ENCODE peak calls at places on chromosomes 1 and 21, in ten cellular contexts. Y is fibroblast of the aortic adventitia, R is aorta, A is IMR-90, L is stomach, Q is neural progenitor cell, P is GM12865, M is K562, B is SK-N-MC, C is SK-N-SH. N is an unnamed sample.

GRCh38 chr1:198655464-198656121 is 16.8 kb downstream of the PTPRC start:
- DNase-seq in Y (no peak), R (no peak), A (no peak), L (no peak), Q (no peak), P (peak), M (no peak), B (no peak), C (no peak), N (no peak)

GRCh38 chr1:92567211-92567868 is 80.6 kb upstream of the GFI1 start:
- DNase-seq in Y (peak), R (no peak), A (peak), L (no peak), Q (no peak), P (no peak), M (no peak), B (no peak), C (no peak), N (no peak)

GRCh38 chr1:18900303-18900841 is 2.0 kb downstream of the ALDH4A1 start:
- DNase-seq in Y (peak), R (no peak), A (peak), L (no peak), Q (no peak), P (no peak), M (no peak), B (no peak), C (no peak), N (no peak)

GRCh38 chr21:45269861-45270260 is 17.8 kb downstream of the POFUT2 start:
- DNase-seq in Y (no peak), R (no peak), A (no peak), L (peak), Q (no peak), P (no peak), M (no peak), B (no peak), C (no peak), N (no peak)

GRCh38 chr1:234093741-234094140 is 189.3 kb downstream of the SLC35F3 start:
- DNase-seq in Y (no peak), R (peak), A (no peak), L (no peak), Q (no peak), P (no peak), M (no peak), B (no peak), C (peak), N (no peak)

GRCh38 chr1:184513966-184514365 is 127.1 kb downstream of the C1orf21 start:
- DNase-seq in Y (peak), R (peak), A (peak), L (no peak), Q (no peak), P (no peak), M (no peak), B (no peak), C (no peak), N (no peak)

GRCh38 chr21:34330055-34330454 is 33.8 kb upstream of the KCNE2 start:
- DNase-seq in Y (no peak), R (no peak), A (no peak), L (no peak), Q (no peak), P (no peak), M (peak), B (no peak), C (no peak), N (no peak)

GRCh38 chr1:116268211-116268610 is 104.8 kb upstream of the ATP1A1 start:
- DNase-seq in Y (no peak), R (peak), A (no peak), L (peak), Q (no peak), P (peak), M (no peak), B (no peak), C (no peak), N (no peak)

GRCh38 chr1:229002451-229002960 is 267.2 kb downstream of the RHOU start:
- DNase-seq in Y (no peak), R (no peak), A (no peak), L (no peak), Q (no peak), P (no peak), M (no peak), B (no peak), C (no peak), N (no peak)

GRCh38 chr1:2585318-2586092 is 1.1 kb upstream of the PRXL2B start:
- DNase-seq in Y (peak), R (peak), A (peak), L (peak), Q (peak), P (peak), M (peak), B (peak), C (peak), N (no peak)

GRCh38 chr1:100219879-100220278 is 29.8 kb downstream of the DBT start:
- DNase-seq in Y (peak), R (no peak), A (no peak), L (no peak), Q (no peak), P (no peak), M (no peak), B (no peak), C (no peak), N (no peak)

GRCh38 chr1:79100385-79100784 is 93.9 kb upstream of the ADGRL4 start:
- DNase-seq in Y (peak), R (no peak), A (peak), L (no peak), Q (no peak), P (no peak), M (no peak), B (no peak), C (no peak), N (peak)

GRCh38 chr1:31788825-31789256 is 24.7 kb upstream of the ADGRB2 start:
- DNase-seq in Y (peak), R (no peak), A (peak), L (no peak), Q (no peak), P (no peak), M (no peak), B (no peak), C (no peak), N (peak)

GRCh38 chr1:78003882-78004718 is 639 bp upstream of the DNAJB4 start:
- DNase-seq in Y (peak), R (peak), A (peak), L (peak), Q (peak), P (peak), M (peak), B (peak), C (peak), N (peak)

DNA sequence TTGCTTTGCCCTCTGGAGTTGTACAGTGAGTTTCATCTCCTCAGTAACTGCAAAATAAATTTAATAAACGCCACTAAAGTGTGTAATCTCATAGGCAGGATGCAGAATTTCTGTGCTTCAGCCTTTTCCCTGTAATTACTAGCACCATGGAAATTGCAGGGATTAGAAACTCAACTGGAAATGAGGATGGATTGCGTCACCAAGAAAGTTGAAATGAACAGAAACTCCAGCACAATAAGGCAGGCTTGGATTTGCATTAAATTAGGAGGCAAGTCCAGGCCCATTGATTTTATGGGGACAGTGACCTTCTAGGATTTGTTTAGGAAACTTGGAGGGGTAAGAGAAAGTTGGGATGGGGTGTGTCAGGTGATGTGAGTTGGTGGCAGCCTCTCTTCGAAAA is 197.5 kb downstream of the PTPRU start:
- DNase-seq in Y (no peak), R (no peak), A (no peak), L (no peak), Q (no peak), P (no peak), M (no peak), B (no peak), C (no peak), N (no peak)
- H3K4me3 ChIP-seq in Y (no peak), R (no peak), A (no peak), L (no peak), Q (no peak), P (no peak), M (no peak), B (no peak), C (no peak), N (no peak)

DNA sequence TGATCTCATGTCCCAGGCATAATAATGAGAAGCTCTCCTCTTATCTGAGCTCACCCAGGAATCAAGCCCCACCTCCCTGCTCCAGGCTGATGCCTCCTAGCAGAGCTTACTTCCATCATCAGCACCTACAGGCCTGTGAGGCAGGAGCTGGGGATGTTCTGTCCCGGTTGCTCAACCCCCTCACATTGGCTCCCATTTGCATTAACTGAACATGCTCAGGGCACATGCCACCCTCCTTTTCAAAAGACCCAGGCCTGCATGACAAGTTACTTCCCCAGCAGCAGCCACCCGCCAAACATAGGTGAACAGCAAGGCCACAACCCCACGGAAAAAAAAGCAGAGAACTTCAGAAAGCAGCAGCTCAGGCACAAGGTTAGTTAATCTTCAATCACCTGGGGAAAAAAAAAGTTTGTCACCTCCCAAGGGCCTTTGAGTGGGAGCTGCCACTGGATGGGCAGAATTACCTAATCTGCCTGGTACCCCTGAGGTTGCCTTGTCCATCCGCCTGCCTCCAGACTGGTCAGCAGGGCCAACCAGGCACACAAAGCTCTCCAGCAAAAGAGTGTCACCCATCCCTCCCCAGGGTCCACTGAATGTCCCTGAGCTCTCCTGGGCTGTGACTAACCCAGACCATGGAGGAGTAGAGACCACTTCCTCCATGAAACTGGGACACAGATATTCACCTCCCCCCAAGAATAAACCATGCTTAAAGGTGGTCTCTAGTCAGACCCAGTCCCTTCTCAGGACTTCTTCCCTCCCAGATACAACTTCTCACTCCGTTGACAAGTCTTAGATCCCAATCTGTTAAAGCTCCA is 4.4 kb downstream of the KCNN3 start:
- DNase-seq in Y (no peak), R (no peak), A (no peak), L (no peak), Q (no peak), P (no peak), M (peak), B (no peak), C (no peak), N (no peak)
- H3K4me3 ChIP-seq in Y (no peak), R (no peak), A (no peak), L (no peak), Q (no peak), P (peak), M (no peak), B (no peak), C (no peak), N (no peak)

GRCh38 chr1:183206538-183207117 is 20.6 kb downstream of the LAMC2 start:
- DNase-seq in Y (no peak), R (no peak), A (no peak), L (no peak), Q (no peak), P (no peak), M (no peak), B (no peak), C (no peak), N (no peak)

GRCh38 chr1:183212870-183213269 is 26.8 kb downstream of the LAMC2 start:
- DNase-seq in Y (no peak), R (no peak), A (no peak), L (no peak), Q (no peak), P (no peak), M (no peak), B (no peak), C (no peak), N (no peak)

GRCh38 chr1:183214021-183214970 is 28.2 kb downstream of the LAMC2 start:
- DNase-seq in Y (no peak), R (no peak), A (no peak), L (no peak), Q (no peak), P (no peak), M (no peak), B (no peak), C (no peak), N (no peak)

GRCh38 chr1:183209533-183210158 is 23.6 kb downstream of the LAMC2 start:
- DNase-seq in Y (peak), R (no peak), A (peak), L (no peak), Q (no peak), P (peak), M (no peak), B (no peak), C (no peak), N (peak)

GRCh38 chr1:183210678-183211077 is 24.6 kb downstream of the LAMC2 start:
- DNase-seq in Y (no peak), R (no peak), A (no peak), L (no peak), Q (no peak), P (no peak), M (no peak), B (no peak), C (no peak), N (no peak)
- H3K4me3 ChIP-seq in Y (no peak), R (no peak), A (no peak), L (no peak), Q (no peak), P (no peak), M (no peak), B (no peak), C (no peak), N (no peak)

DNA sequence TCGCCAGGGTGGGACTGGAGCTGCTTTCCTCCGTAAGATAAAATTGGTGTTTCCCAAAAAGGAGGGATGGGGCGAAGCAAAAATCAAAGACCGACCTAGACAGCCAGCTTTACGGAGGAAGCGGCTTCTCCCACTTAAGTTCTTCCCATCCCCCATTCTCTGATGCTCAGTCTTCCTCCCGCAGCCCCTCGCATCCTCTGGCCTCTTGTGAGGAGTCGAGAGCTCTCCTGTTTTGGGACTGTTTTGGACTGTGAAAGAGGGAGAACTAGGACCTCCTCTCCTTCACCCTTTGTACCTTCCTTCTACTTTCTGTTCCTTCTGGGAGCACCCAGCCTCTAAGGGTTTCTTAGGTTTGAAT is 633 bp downstream of the CTTNBP2NL start:
- DNase-seq in Y (peak), R (no peak), A (peak), L (no peak), Q (peak), P (no peak), M (no peak), B (no peak), C (no peak), N (no peak)
- H3K4me3 ChIP-seq in Y (peak), R (peak), A (peak), L (peak), Q (peak), P (peak), M (peak), B (peak), C (peak), N (peak)

GRCh38 chr1:110070968-110071307 is 466 bp upstream of the ALX3 start:
- DNase-seq in Y (no peak), R (no peak), A (no peak), L (no peak), Q (no peak), P (no peak), M (no peak), B (no peak), C (no peak), N (no peak)
- H3K4me3 ChIP-seq in Y (no peak), R (no peak), A (no peak), L (no peak), Q (no peak), P (no peak), M (no peak), B (peak), C (no peak), N (no peak)

GRCh38 chr1:200027264-200027823 is at the start of gene NR5A2:
- DNase-seq in Y (no peak), R (no peak), A (no peak), L (no peak), Q (no peak), P (no peak), M (no peak), B (no peak), C (no peak), N (no peak)
- H3K4me3 ChIP-seq in Y (no peak), R (peak), A (no peak), L (no peak), Q (peak), P (no peak), M (no peak), B (peak), C (no peak), N (no peak)

N was measured in skeletal muscle cell.